ENCODE peak calls at places on chromosomes 13 and 19, in four cellular contexts. One of them, this sample, is unnamed.

GRCh38 chr19:46928951-46929350 is 68.2 kb downstream of the ARHGAP35 start:
- DNase-seq in Peyer's patch: no peak
- DNase-seq in A549: no peak
- DNase-seq in tibial nerve: no peak
- DNase-seq in this sample: no peak

GRCh38 chr19:58519355-58520256 is at the start of gene ZBTB45:
- DNase-seq in Peyer's patch: peak; percentile 84
- DNase-seq in A549: peak; percentile 99
- DNase-seq in tibial nerve: peak; percentile 84
- DNase-seq in this sample: peak; percentile 92

GRCh38 chr19:45340232-45340898 is at the start of gene KLC3:
- DNase-seq in Peyer's patch: no peak
- DNase-seq in A549: no peak
- DNase-seq in tibial nerve: no peak
- DNase-seq in this sample: no peak

GRCh38 chr19:4454952-4455738 is 2.4 kb downstream of the UBXN6 start:
- DNase-seq in Peyer's patch: no peak
- DNase-seq in A549: no peak
- DNase-seq in tibial nerve: no peak
- DNase-seq in this sample: no peak

GRCh38 chr19:3194703-3195087 is 9.0 kb downstream of the NCLN start:
- DNase-seq in Peyer's patch: no peak
- DNase-seq in A549: no peak
- DNase-seq in tibial nerve: no peak
- DNase-seq in this sample: no peak

GRCh38 chr13:95298971-95299627 is 2.2 kb downstream of the ABCC4 start:
- DNase-seq in Peyer's patch: no peak
- DNase-seq in A549: peak; percentile 60
- DNase-seq in tibial nerve: no peak
- DNase-seq in this sample: no peak

GRCh38 chr19:38478273-38478971 is 44.9 kb downstream of the RYR1 start:
- DNase-seq in Peyer's patch: no peak
- DNase-seq in A549: peak; percentile 79
- DNase-seq in tibial nerve: no peak
- DNase-seq in this sample: no peak

GRCh38 chr19:13748169-13748884 is 16.0 kb upstream of the MRI1 start:
- DNase-seq in Peyer's patch: no peak
- DNase-seq in A549: peak; percentile 44
- DNase-seq in tibial nerve: no peak
- DNase-seq in this sample: no peak

GRCh38 chr19:17497149-17497798 is 14.2 kb upstream of the PGLS start:
- DNase-seq in Peyer's patch: no peak
- DNase-seq in A549: no peak
- DNase-seq in tibial nerve: no peak
- DNase-seq in this sample: no peak

GRCh38 chr13:27662738-27663470 is 41.2 kb downstream of the POLR1D start:
- DNase-seq in Peyer's patch: no peak
- DNase-seq in A549: no peak
- DNase-seq in tibial nerve: no peak
- DNase-seq in this sample: no peak
- H3K4me3 ChIP-seq in Peyer's patch: no peak overlapping the region
- H3K4me3 ChIP-seq in A549: no peak overlapping the region
- H3K4me3 ChIP-seq in tibial nerve: no peak overlapping the region
- H3K4me3 ChIP-seq in this sample: no peak overlapping the region

GRCh38 chr13:92074658-92075057 is 676.2 kb downstream of the GPC5 start:
- DNase-seq in Peyer's patch: no peak
- DNase-seq in A549: peak; percentile 16
- DNase-seq in tibial nerve: no peak
- DNase-seq in this sample: no peak
- TF ChIP-seq CTCF in Peyer's patch: no peak
- TF ChIP-seq CTCF in A549: peak; percentile 14
- TF ChIP-seq CTCF in tibial nerve: no peak
- TF ChIP-seq CTCF in this sample: no peak

DNA sequence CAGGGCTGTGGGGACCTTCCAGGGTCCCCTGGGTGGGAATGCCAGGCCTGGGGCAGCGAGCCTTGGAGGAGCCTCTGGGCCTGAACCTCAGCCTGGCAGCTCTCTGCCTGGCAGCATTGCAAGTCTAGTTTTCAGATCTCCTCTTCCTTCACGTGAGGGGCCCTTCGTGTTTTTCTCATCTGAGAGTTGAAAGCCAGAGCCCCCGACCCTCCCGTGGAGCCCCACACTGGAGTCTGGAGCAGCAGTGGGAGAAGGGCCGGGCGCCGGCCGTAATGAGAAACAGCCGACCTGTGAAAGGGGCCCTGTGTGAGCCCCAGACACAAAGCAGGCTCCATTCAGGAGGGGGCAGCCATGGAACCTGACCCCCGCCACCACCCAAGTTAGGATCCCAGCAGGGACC is 19.3 kb downstream of the TMED1 start:
- DNase-seq in Peyer's patch: no peak
- DNase-seq in A549: no peak
- DNase-seq in tibial nerve: no peak
- DNase-seq in this sample: no peak
- H3K4me3 ChIP-seq in Peyer's patch: peak overlapping the region; percentile 29
- H3K4me3 ChIP-seq in A549: no peak overlapping the region
- H3K4me3 ChIP-seq in tibial nerve: peak overlapping the region; percentile 51
- H3K4me3 ChIP-seq in this sample: peak overlapping the region; percentile 49

GRCh38 chr19:36528194-36528920 is at the start of gene ZNF260:
- DNase-seq in Peyer's patch: peak; percentile 94
- DNase-seq in A549: peak; percentile 99
- DNase-seq in tibial nerve: peak; percentile 95
- DNase-seq in this sample: peak; percentile 95
- TF ChIP-seq CTCF in Peyer's patch: peak; percentile 13
- TF ChIP-seq CTCF in A549: no peak
- TF ChIP-seq CTCF in tibial nerve: no peak
- TF ChIP-seq CTCF in this sample: no peak

DNA sequence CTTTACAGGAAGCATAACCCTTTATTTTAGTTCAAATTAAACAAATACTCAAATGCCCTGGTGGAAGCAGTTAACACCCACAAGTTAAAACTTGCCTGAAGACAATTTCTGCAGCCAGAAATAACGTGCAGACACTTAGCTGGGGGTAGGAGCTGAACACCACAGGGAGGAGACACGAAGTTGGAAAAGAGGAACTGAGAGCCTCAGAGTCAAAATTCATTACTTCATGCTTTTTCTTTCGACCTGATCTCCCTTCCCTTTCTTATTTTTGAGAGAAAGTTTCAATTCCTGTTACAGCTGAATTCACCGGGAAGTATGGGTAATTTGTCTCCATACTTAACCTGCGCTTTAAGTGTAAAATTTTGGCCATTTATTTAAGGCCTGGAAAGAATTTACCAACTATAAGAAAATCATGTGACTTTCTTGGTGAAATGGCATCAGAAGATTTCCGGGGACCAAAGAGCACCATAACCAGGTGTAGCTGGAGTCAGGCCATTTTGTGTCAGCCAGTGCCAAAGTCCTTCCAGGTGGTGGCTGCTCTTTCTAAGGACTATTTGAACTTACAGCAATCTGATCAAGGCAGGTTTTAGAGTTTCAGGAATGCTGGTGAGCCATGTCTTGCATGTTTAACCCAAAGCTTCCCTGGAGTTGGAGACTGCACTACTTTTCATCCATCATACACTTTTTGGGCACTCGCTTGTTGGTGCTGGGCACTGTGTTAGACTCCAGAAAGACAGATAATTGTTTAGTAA is 46.5 kb upstream of the RCBTB2 start:
- DNase-seq in Peyer's patch: no peak
- DNase-seq in A549: no peak
- DNase-seq in tibial nerve: no peak
- DNase-seq in this sample: no peak
- H3K4me3 ChIP-seq in Peyer's patch: no peak overlapping the region
- H3K4me3 ChIP-seq in A549: no peak overlapping the region
- H3K4me3 ChIP-seq in tibial nerve: no peak overlapping the region
- H3K4me3 ChIP-seq in this sample: no peak overlapping the region